ENCODE peak calls at places on chromosomes 1 and 21, in five cellular contexts. X is heart right ventricle; S is Right ventricle myocardium superior; R is CD4-positive, alpha-beta T cell; P is upper lobe of left lung. D is an unnamed sample.

GRCh38 chr1:2926447-2927055 is 94.7 kb upstream of the ACTRT2 start:
- ATAC-seq in X (no peak), S (no peak), R (no peak), P (peak), D (no peak)

GRCh38 chr1:204456826-204457361 is 37.7 kb downstream of the PIK3C2B start:
- ATAC-seq in X (peak), S (peak), R (no peak), P (peak), D (peak)

GRCh38 chr1:231177226-231177625 is 15.4 kb downstream of the TRIM67 start:
- ATAC-seq in X (no peak), S (no peak), R (no peak), P (no peak), D (no peak)

GRCh38 chr1:15008783-15009709 is 144.5 kb upstream of the TMEM51 start:
- ATAC-seq in X (peak), S (no peak), R (no peak), P (no peak), D (no peak)

GRCh38 chr1:223363057-223363855 is 720 bp downstream of the SUSD4 start:
- ATAC-seq in X (peak), S (peak), R (peak), P (peak), D (peak)

GRCh38 chr1:24203404-24203803 is 16.3 kb upstream of the IFNLR1 start:
- ATAC-seq in X (no peak), S (no peak), R (no peak), P (no peak), D (no peak)

GRCh38 chr1:117268926-117269378 is 58.2 kb upstream of the VTCN1 start:
- ATAC-seq in X (no peak), S (no peak), R (no peak), P (no peak), D (no peak)

GRCh38 chr21:15301736-15302135 is 236.9 kb upstream of the NRIP1 start:
- ATAC-seq in X (no peak), S (no peak), R (no peak), P (no peak), D (no peak)

GRCh38 chr1:111647738-111648137 is 28.1 kb downstream of the RAP1A start:
- ATAC-seq in X (no peak), S (no peak), R (peak), P (no peak), D (no peak)

GRCh38 chr21:44723177-44724131 is 12.1 kb upstream of the TSPEAR start:
- ATAC-seq in X (no peak), S (no peak), R (peak), P (peak), D (no peak)

GRCh38 chr1:247857069-247857985 is at the start of gene TRIM58:
- ATAC-seq in X (no peak), S (peak), R (peak), P (peak), D (peak)

GRCh38 chr1:19811206-19811851 is 3.8 kb downstream of the RNF186 start:
- ATAC-seq in X (no peak), S (peak), R (peak), P (peak), D (peak)

GRCh38 chr21:21226472-21226871 is 228.3 kb downstream of the NCAM2 start:
- ATAC-seq in X (no peak), S (no peak), R (no peak), P (no peak), D (no peak)

GRCh38 chr1:116494351-116494692 is 76.5 kb downstream of the CD58 start:
- ATAC-seq in X (no peak), S (no peak), R (no peak), P (no peak), D (no peak)

GRCh38 chr1:31984419-31985347 is 29.0 kb upstream of the KHDRBS1 start:
- ATAC-seq in X (no peak), S (peak), R (peak), P (no peak), D (no peak)

GRCh38 chr1:210633636-210634035 is 304.9 kb downstream of the HHAT start:
- ATAC-seq in X (peak), S (peak), R (no peak), P (no peak), D (no peak)

GRCh38 chr1:10891081-10891480 is 94.6 kb upstream of the CASZ1 start:
- ATAC-seq in X (no peak), S (no peak), R (no peak), P (no peak), D (no peak)

GRCh38 chr21:42311160-42311559 is 4.0 kb downstream of the TFF3 start:
- ATAC-seq in X (no peak), S (no peak), R (no peak), P (no peak), D (no peak)

GRCh38 chr1:184456189-184456588 is 69.4 kb downstream of the C1orf21 start:
- ATAC-seq in X (no peak), S (no peak), R (no peak), P (no peak), D (no peak)

GRCh38 chr1:185578293-185578692 is 155.9 kb upstream of the HMCN1 start:
- ATAC-seq in X (no peak), S (no peak), R (no peak), P (no peak), D (no peak)

GRCh38 chr1:21619041-21619947 is 49.9 kb downstream of the RAP1GAP start:
- ATAC-seq in X (no peak), S (no peak), R (no peak), P (no peak), D (no peak)

GRCh38 chr21:36038701-36039497 is 21.4 kb downstream of the SETD4 start:
- ATAC-seq in X (no peak), S (no peak), R (no peak), P (no peak), D (no peak)

GRCh38 chr1:1324084-1324523 is 356 bp downstream of the INTS11 start:
- ATAC-seq in X (no peak), S (no peak), R (no peak), P (no peak), D (no peak)

GRCh38 chr1:12078938-12079861 is 16.1 kb downstream of the TNFRSF8 start:
- ATAC-seq in X (no peak), S (no peak), R (peak), P (peak), D (no peak)

GRCh38 chr1:117540532-117540931 is 65.3 kb upstream of the TENT5C start:
- ATAC-seq in X (no peak), S (no peak), R (no peak), P (no peak), D (no peak)

GRCh38 chr1:39082811-39083576 is 56.8 kb downstream of the NDUFS5 start:
- ATAC-seq in X (no peak), S (no peak), R (no peak), P (no peak), D (no peak)

GRCh38 chr1:44609768-44610526 is 64.3 kb downstream of the TMEM53 start:
- ATAC-seq in X (no peak), S (no peak), R (no peak), P (no peak), D (no peak)

GRCh38 chr1:40530735-40531380 is 579 bp upstream of the ZNF684 start:
- ATAC-seq in X (peak), S (peak), R (no peak), P (peak), D (peak)

GRCh38 chr21:37294674-37295073 is 27.5 kb upstream of the VPS26C start:
- ATAC-seq in X (no peak), S (no peak), R (no peak), P (no peak), D (no peak)

GRCh38 chr1:177007437-177008161 is 156.9 kb downstream of the ASTN1 start:
- ATAC-seq in X (no peak), S (peak), R (no peak), P (peak), D (peak)